ENCODE peak calls at places on chromosomes 6 and 20, in six cellular contexts. One of them, this sample, is unnamed.
A peak's percentile ranks its signal among the peaks of the same experiment; 100 is the strongest.

GRCh38 chr6:44067073-44067759 is 60.0 kb downstream of the MRPL14 start:
- DNase-seq in neural crest cell: no peak
- DNase-seq in retinal pigment epithelial cell: no peak
- DNase-seq in lower leg skin: no peak
- DNase-seq in LHCN-M2: no peak
- DNase-seq in stimulated activated CD4-positive, alpha-beta T cell treated with anti-CD3 and anti-CD28 coated beads, Interleukin-1b, Interleukin-23, amount 100 ng/mL, for 24 hours: no peak
- DNase-seq in this sample: peak; percentile 85

GRCh38 chr20:11891827-11892521 is 25.7 kb upstream of the BTBD3 start:
- DNase-seq in stimulated activated CD4-positive, alpha-beta T cell treated with anti-CD3 and anti-CD28 coated beads, Interleukin-1b, Interleukin-23, amount 100 ng/mL, for 24 hours: no peak
- DNase-seq in LHCN-M2: peak; percentile 76
- DNase-seq in retinal pigment epithelial cell: no peak
- DNase-seq in lower leg skin: peak; percentile 82
- DNase-seq in neural crest cell: peak; percentile 62
- DNase-seq in this sample: peak; percentile 68

GRCh38 chr6:11585426-11586016 is 48.0 kb downstream of the TMEM170B start:
- DNase-seq in neural crest cell: no peak
- DNase-seq in LHCN-M2: peak; percentile 70
- DNase-seq in lower leg skin: no peak
- DNase-seq in retinal pigment epithelial cell: peak; percentile 49
- DNase-seq in stimulated activated CD4-positive, alpha-beta T cell treated with anti-CD3 and anti-CD28 coated beads, Interleukin-1b, Interleukin-23, amount 100 ng/mL, for 24 hours: no peak
- DNase-seq in this sample: peak; percentile 77

GRCh38 chr20:7094438-7094997 is 327.0 kb downstream of the BMP2 start:
- DNase-seq in LHCN-M2: peak; percentile 6
- DNase-seq in retinal pigment epithelial cell: peak; percentile 16
- DNase-seq in lower leg skin: no peak
- DNase-seq in neural crest cell: peak; percentile 44
- DNase-seq in stimulated activated CD4-positive, alpha-beta T cell treated with anti-CD3 and anti-CD28 coated beads, Interleukin-1b, Interleukin-23, amount 100 ng/mL, for 24 hours: no peak
- DNase-seq in this sample: peak; percentile 8

GRCh38 chr20:46371656-46372055 is 34.8 kb downstream of the ELMO2 start:
- DNase-seq in neural crest cell: no peak
- DNase-seq in retinal pigment epithelial cell: no peak
- DNase-seq in stimulated activated CD4-positive, alpha-beta T cell treated with anti-CD3 and anti-CD28 coated beads, Interleukin-1b, Interleukin-23, amount 100 ng/mL, for 24 hours: no peak
- DNase-seq in lower leg skin: no peak
- DNase-seq in LHCN-M2: no peak
- DNase-seq in this sample: peak; percentile 26

GRCh38 chr6:34284563-34285545 is 36.0 kb upstream of the SMIM29 start:
- DNase-seq in stimulated activated CD4-positive, alpha-beta T cell treated with anti-CD3 and anti-CD28 coated beads, Interleukin-1b, Interleukin-23, amount 100 ng/mL, for 24 hours: no peak
- DNase-seq in LHCN-M2: peak; percentile 73
- DNase-seq in retinal pigment epithelial cell: no peak
- DNase-seq in lower leg skin: peak; percentile 85
- DNase-seq in neural crest cell: peak; percentile 6
- DNase-seq in this sample: no peak

GRCh38 chr6:112979830-112980229 is 632.7 kb downstream of the RFPL4B start:
- DNase-seq in LHCN-M2: peak; percentile 77
- DNase-seq in lower leg skin: no peak
- DNase-seq in retinal pigment epithelial cell: no peak
- DNase-seq in stimulated activated CD4-positive, alpha-beta T cell treated with anti-CD3 and anti-CD28 coated beads, Interleukin-1b, Interleukin-23, amount 100 ng/mL, for 24 hours: no peak
- DNase-seq in neural crest cell: peak; percentile 14
- DNase-seq in this sample: peak; percentile 89

GRCh38 chr6:56091159-56091869 is 156.1 kb downstream of the COL21A1 start:
- DNase-seq in stimulated activated CD4-positive, alpha-beta T cell treated with anti-CD3 and anti-CD28 coated beads, Interleukin-1b, Interleukin-23, amount 100 ng/mL, for 24 hours: no peak
- DNase-seq in LHCN-M2: peak; percentile 86
- DNase-seq in lower leg skin: no peak
- DNase-seq in neural crest cell: no peak
- DNase-seq in retinal pigment epithelial cell: peak; percentile 86
- DNase-seq in this sample: no peak

GRCh38 chr6:42726485-42727083 is 4.2 kb upstream of the PRPH2 start:
- DNase-seq in stimulated activated CD4-positive, alpha-beta T cell treated with anti-CD3 and anti-CD28 coated beads, Interleukin-1b, Interleukin-23, amount 100 ng/mL, for 24 hours: no peak
- DNase-seq in neural crest cell: peak; percentile 23
- DNase-seq in LHCN-M2: peak; percentile 86
- DNase-seq in retinal pigment epithelial cell: peak; percentile 62
- DNase-seq in lower leg skin: peak; percentile 91
- DNase-seq in this sample: peak; percentile 89

GRCh38 chr6:137903274-137903932 is 36.3 kb downstream of the TNFAIP3 start:
- DNase-seq in lower leg skin: no peak
- DNase-seq in neural crest cell: no peak
- DNase-seq in LHCN-M2: no peak
- DNase-seq in stimulated activated CD4-positive, alpha-beta T cell treated with anti-CD3 and anti-CD28 coated beads, Interleukin-1b, Interleukin-23, amount 100 ng/mL, for 24 hours: no peak
- DNase-seq in retinal pigment epithelial cell: no peak
- DNase-seq in this sample: no peak

GRCh38 chr20:38658879-38659612 is 57.4 kb downstream of the ARHGAP40 start:
- DNase-seq in LHCN-M2: no peak
- DNase-seq in neural crest cell: peak; percentile 20
- DNase-seq in lower leg skin: no peak
- DNase-seq in retinal pigment epithelial cell: no peak
- DNase-seq in stimulated activated CD4-positive, alpha-beta T cell treated with anti-CD3 and anti-CD28 coated beads, Interleukin-1b, Interleukin-23, amount 100 ng/mL, for 24 hours: no peak
- DNase-seq in this sample: peak; percentile 33

GRCh38 chr20:41733151-41733550 is 115.0 kb upstream of the CHD6 start:
- DNase-seq in retinal pigment epithelial cell: no peak
- DNase-seq in neural crest cell: no peak
- DNase-seq in stimulated activated CD4-positive, alpha-beta T cell treated with anti-CD3 and anti-CD28 coated beads, Interleukin-1b, Interleukin-23, amount 100 ng/mL, for 24 hours: no peak
- DNase-seq in lower leg skin: no peak
- DNase-seq in LHCN-M2: no peak
- DNase-seq in this sample: no peak

GRCh38 chr6:43610431-43610830 is 18.6 kb downstream of the GTPBP2 start:
- DNase-seq in stimulated activated CD4-positive, alpha-beta T cell treated with anti-CD3 and anti-CD28 coated beads, Interleukin-1b, Interleukin-23, amount 100 ng/mL, for 24 hours: no peak
- DNase-seq in lower leg skin: no peak
- DNase-seq in retinal pigment epithelial cell: no peak
- DNase-seq in neural crest cell: no peak
- DNase-seq in LHCN-M2: no peak
- DNase-seq in this sample: no peak

GRCh38 chr6:168297643-168298042 is 21.9 kb downstream of the DACT2 start:
- DNase-seq in LHCN-M2: no peak
- DNase-seq in retinal pigment epithelial cell: no peak
- DNase-seq in lower leg skin: no peak
- DNase-seq in stimulated activated CD4-positive, alpha-beta T cell treated with anti-CD3 and anti-CD28 coated beads, Interleukin-1b, Interleukin-23, amount 100 ng/mL, for 24 hours: no peak
- DNase-seq in neural crest cell: no peak
- DNase-seq in this sample: no peak

GRCh38 chr6:150719099-150719767 is 119.5 kb downstream of the PLEKHG1 start:
- DNase-seq in LHCN-M2: no peak
- DNase-seq in stimulated activated CD4-positive, alpha-beta T cell treated with anti-CD3 and anti-CD28 coated beads, Interleukin-1b, Interleukin-23, amount 100 ng/mL, for 24 hours: no peak
- DNase-seq in retinal pigment epithelial cell: no peak
- DNase-seq in neural crest cell: no peak
- DNase-seq in lower leg skin: no peak
- DNase-seq in this sample: no peak

GRCh38 chr6:129832299-129832698 is 28.8 kb downstream of the TMEM244 start:
- DNase-seq in lower leg skin: no peak
- DNase-seq in neural crest cell: no peak
- DNase-seq in stimulated activated CD4-positive, alpha-beta T cell treated with anti-CD3 and anti-CD28 coated beads, Interleukin-1b, Interleukin-23, amount 100 ng/mL, for 24 hours: no peak
- DNase-seq in LHCN-M2: no peak
- DNase-seq in retinal pigment epithelial cell: no peak
- DNase-seq in this sample: no peak

GRCh38 chr6:112034236-112034990 is 19.5 kb upstream of the CCN6 start:
- DNase-seq in lower leg skin: no peak
- DNase-seq in LHCN-M2: no peak
- DNase-seq in neural crest cell: no peak
- DNase-seq in stimulated activated CD4-positive, alpha-beta T cell treated with anti-CD3 and anti-CD28 coated beads, Interleukin-1b, Interleukin-23, amount 100 ng/mL, for 24 hours: no peak
- DNase-seq in retinal pigment epithelial cell: no peak
- DNase-seq in this sample: no peak

GRCh38 chr6:125910518-125910917 is 46.1 kb upstream of the HINT3 start:
- DNase-seq in neural crest cell: no peak
- DNase-seq in lower leg skin: no peak
- DNase-seq in stimulated activated CD4-positive, alpha-beta T cell treated with anti-CD3 and anti-CD28 coated beads, Interleukin-1b, Interleukin-23, amount 100 ng/mL, for 24 hours: no peak
- DNase-seq in retinal pigment epithelial cell: no peak
- DNase-seq in LHCN-M2: peak; percentile 64
- DNase-seq in this sample: no peak

GRCh38 chr20:59811681-59812171 is 121.7 kb downstream of the SYCP2 start:
- DNase-seq in LHCN-M2: no peak
- DNase-seq in retinal pigment epithelial cell: no peak
- DNase-seq in stimulated activated CD4-positive, alpha-beta T cell treated with anti-CD3 and anti-CD28 coated beads, Interleukin-1b, Interleukin-23, amount 100 ng/mL, for 24 hours: no peak
- DNase-seq in neural crest cell: no peak
- DNase-seq in lower leg skin: peak; percentile 69
- DNase-seq in this sample: no peak

GRCh38 chr6:47336334-47336733 is 26.6 kb upstream of the TNFRSF21 start:
- DNase-seq in LHCN-M2: no peak
- DNase-seq in retinal pigment epithelial cell: peak; percentile 48
- DNase-seq in lower leg skin: no peak
- DNase-seq in stimulated activated CD4-positive, alpha-beta T cell treated with anti-CD3 and anti-CD28 coated beads, Interleukin-1b, Interleukin-23, amount 100 ng/mL, for 24 hours: no peak
- DNase-seq in neural crest cell: no peak
- DNase-seq in this sample: no peak

GRCh38 chr6:62446647-62447316 is 160.8 kb upstream of the KHDRBS2 start:
- DNase-seq in lower leg skin: no peak
- DNase-seq in neural crest cell: no peak
- DNase-seq in LHCN-M2: no peak
- DNase-seq in retinal pigment epithelial cell: no peak
- DNase-seq in stimulated activated CD4-positive, alpha-beta T cell treated with anti-CD3 and anti-CD28 coated beads, Interleukin-1b, Interleukin-23, amount 100 ng/mL, for 24 hours: no peak
- DNase-seq in this sample: no peak

GRCh38 chr20:25083141-25083772 is 1.3 kb upstream of the VSX1 start:
- DNase-seq in lower leg skin: peak; percentile 72
- DNase-seq in neural crest cell: no peak
- DNase-seq in retinal pigment epithelial cell: no peak
- DNase-seq in LHCN-M2: no peak
- DNase-seq in stimulated activated CD4-positive, alpha-beta T cell treated with anti-CD3 and anti-CD28 coated beads, Interleukin-1b, Interleukin-23, amount 100 ng/mL, for 24 hours: no peak
- DNase-seq in this sample: no peak

GRCh38 chr20:48721324-48722001 is 106.3 kb downstream of the PREX1 start:
- DNase-seq in lower leg skin: no peak
- DNase-seq in retinal pigment epithelial cell: no peak
- DNase-seq in neural crest cell: no peak
- DNase-seq in stimulated activated CD4-positive, alpha-beta T cell treated with anti-CD3 and anti-CD28 coated beads, Interleukin-1b, Interleukin-23, amount 100 ng/mL, for 24 hours: no peak
- DNase-seq in LHCN-M2: no peak
- DNase-seq in this sample: peak; percentile 77

GRCh38 chr6:44627091-44627878 is 239.8 kb downstream of the CDC5L start:
- DNase-seq in neural crest cell: no peak
- DNase-seq in LHCN-M2: no peak
- DNase-seq in retinal pigment epithelial cell: no peak
- DNase-seq in stimulated activated CD4-positive, alpha-beta T cell treated with anti-CD3 and anti-CD28 coated beads, Interleukin-1b, Interleukin-23, amount 100 ng/mL, for 24 hours: no peak
- DNase-seq in lower leg skin: no peak
- DNase-seq in this sample: no peak

GRCh38 chr20:57953638-57954037 is 243.8 kb upstream of the PMEPA1 start:
- DNase-seq in LHCN-M2: no peak
- DNase-seq in neural crest cell: no peak
- DNase-seq in lower leg skin: no peak
- DNase-seq in retinal pigment epithelial cell: no peak
- DNase-seq in stimulated activated CD4-positive, alpha-beta T cell treated with anti-CD3 and anti-CD28 coated beads, Interleukin-1b, Interleukin-23, amount 100 ng/mL, for 24 hours: no peak
- DNase-seq in this sample: no peak

GRCh38 chr6:94570576-94570975 is 1006.8 kb upstream of the MANEA start:
- DNase-seq in stimulated activated CD4-positive, alpha-beta T cell treated with anti-CD3 and anti-CD28 coated beads, Interleukin-1b, Interleukin-23, amount 100 ng/mL, for 24 hours: no peak
- DNase-seq in LHCN-M2: no peak
- DNase-seq in lower leg skin: no peak
- DNase-seq in neural crest cell: no peak
- DNase-seq in retinal pigment epithelial cell: no peak
- DNase-seq in this sample: no peak

GRCh38 chr20:14334306-14334930 is 3.0 kb downstream of the FLRT3 start:
- DNase-seq in LHCN-M2: peak; percentile 76
- DNase-seq in neural crest cell: peak; percentile 42
- DNase-seq in stimulated activated CD4-positive, alpha-beta T cell treated with anti-CD3 and anti-CD28 coated beads, Interleukin-1b, Interleukin-23, amount 100 ng/mL, for 24 hours: no peak
- DNase-seq in lower leg skin: no peak
- DNase-seq in retinal pigment epithelial cell: peak; percentile 37
- DNase-seq in this sample: peak; percentile 81

GRCh38 chr6:53033764-53034163 is 31.4 kb upstream of the FBXO9 start:
- DNase-seq in stimulated activated CD4-positive, alpha-beta T cell treated with anti-CD3 and anti-CD28 coated beads, Interleukin-1b, Interleukin-23, amount 100 ng/mL, for 24 hours: no peak
- DNase-seq in retinal pigment epithelial cell: no peak
- DNase-seq in neural crest cell: no peak
- DNase-seq in lower leg skin: no peak
- DNase-seq in LHCN-M2: peak; percentile 91
- DNase-seq in this sample: peak; percentile 75

GRCh38 chr6:76803038-76803580 is 660.2 kb downstream of the HTR1B start:
- DNase-seq in stimulated activated CD4-positive, alpha-beta T cell treated with anti-CD3 and anti-CD28 coated beads, Interleukin-1b, Interleukin-23, amount 100 ng/mL, for 24 hours: no peak
- DNase-seq in retinal pigment epithelial cell: no peak
- DNase-seq in neural crest cell: no peak
- DNase-seq in LHCN-M2: no peak
- DNase-seq in lower leg skin: no peak
- DNase-seq in this sample: no peak

GRCh38 chr20:32828029-32828666 is 8.4 kb downstream of the MAPRE1 start:
- DNase-seq in stimulated activated CD4-positive, alpha-beta T cell treated with anti-CD3 and anti-CD28 coated beads, Interleukin-1b, Interleukin-23, amount 100 ng/mL, for 24 hours: no peak
- DNase-seq in neural crest cell: no peak
- DNase-seq in retinal pigment epithelial cell: no peak
- DNase-seq in lower leg skin: no peak
- DNase-seq in LHCN-M2: peak; percentile 12
- DNase-seq in this sample: peak; percentile 56

GRCh38 chr6:45377041-45377554 is 636 bp downstream of the SUPT3H start:
- DNase-seq in lower leg skin: no peak
- DNase-seq in LHCN-M2: no peak
- DNase-seq in retinal pigment epithelial cell: no peak
- DNase-seq in stimulated activated CD4-positive, alpha-beta T cell treated with anti-CD3 and anti-CD28 coated beads, Interleukin-1b, Interleukin-23, amount 100 ng/mL, for 24 hours: peak; percentile 65
- DNase-seq in neural crest cell: no peak
- DNase-seq in this sample: peak; percentile 34

GRCh38 chr6:145009691-145010090 is 724.6 kb downstream of the UTRN start:
- DNase-seq in stimulated activated CD4-positive, alpha-beta T cell treated with anti-CD3 and anti-CD28 coated beads, Interleukin-1b, Interleukin-23, amount 100 ng/mL, for 24 hours: no peak
- DNase-seq in lower leg skin: no peak
- DNase-seq in LHCN-M2: peak; percentile 76
- DNase-seq in retinal pigment epithelial cell: no peak
- DNase-seq in neural crest cell: no peak
- DNase-seq in this sample: peak; percentile 31

GRCh38 chr6:133369755-133370154 is 128.6 kb downstream of the EYA4 start:
- DNase-seq in LHCN-M2: no peak
- DNase-seq in retinal pigment epithelial cell: no peak
- DNase-seq in neural crest cell: no peak
- DNase-seq in stimulated activated CD4-positive, alpha-beta T cell treated with anti-CD3 and anti-CD28 coated beads, Interleukin-1b, Interleukin-23, amount 100 ng/mL, for 24 hours: no peak
- DNase-seq in lower leg skin: no peak
- DNase-seq in this sample: no peak

GRCh38 chr6:83917001-83917400 is 57.5 kb downstream of the CYB5R4 start:
- DNase-seq in LHCN-M2: peak; percentile 52
- DNase-seq in neural crest cell: no peak
- DNase-seq in retinal pigment epithelial cell: no peak
- DNase-seq in lower leg skin: no peak
- DNase-seq in stimulated activated CD4-positive, alpha-beta T cell treated with anti-CD3 and anti-CD28 coated beads, Interleukin-1b, Interleukin-23, amount 100 ng/mL, for 24 hours: no peak
- DNase-seq in this sample: no peak